ENCODE peak calls at places on chromosomes 13 and 19, in ten cellular contexts. One of them, this sample, is unnamed. For H3K36me3, the result is how much of the 10 kb centered on the place peaks cover.

GRCh38 chr13:51919531-51919930 is 57.8 kb downstream of the CCDC70 start:
- DNase-seq in GM06990: no peak
- DNase-seq in PC-3: peak
- DNase-seq in ascending aorta: no peak
- DNase-seq in CD8-positive, alpha-beta T cell: no peak
- DNase-seq in RWPE2: no peak
- DNase-seq in IMR-90: no peak
- DNase-seq in cardiac muscle cell: no peak
- DNase-seq in psoas muscle: no peak
- DNase-seq in neural progenitor cell: no peak
- DNase-seq in this sample: no peak

GRCh38 chr13:53920916-53921315 is 892.3 kb downstream of the OLFM4 start:
- DNase-seq in GM06990: no peak
- DNase-seq in RWPE2: no peak
- DNase-seq in cardiac muscle cell: no peak
- DNase-seq in neural progenitor cell: no peak
- DNase-seq in CD8-positive, alpha-beta T cell: no peak
- DNase-seq in ascending aorta: no peak
- DNase-seq in IMR-90: no peak
- DNase-seq in PC-3: no peak
- DNase-seq in psoas muscle: no peak
- DNase-seq in this sample: no peak

GRCh38 chr19:51488491-51488890 is 10.2 kb downstream of the CEACAM18 start:
- DNase-seq in PC-3: no peak
- DNase-seq in cardiac muscle cell: no peak
- DNase-seq in CD8-positive, alpha-beta T cell: no peak
- DNase-seq in ascending aorta: no peak
- DNase-seq in neural progenitor cell: no peak
- DNase-seq in IMR-90: no peak
- DNase-seq in RWPE2: no peak
- DNase-seq in psoas muscle: no peak
- DNase-seq in GM06990: no peak
- DNase-seq in this sample: no peak

GRCh38 chr19:4844348-4845179 is 13.1 kb upstream of the TICAM1 start:
- DNase-seq in psoas muscle: no peak
- DNase-seq in ascending aorta: no peak
- DNase-seq in CD8-positive, alpha-beta T cell: no peak
- DNase-seq in cardiac muscle cell: peak
- DNase-seq in IMR-90: peak
- DNase-seq in GM06990: no peak
- DNase-seq in RWPE2: no peak
- DNase-seq in neural progenitor cell: no peak
- DNase-seq in PC-3: no peak
- DNase-seq in this sample: no peak

GRCh38 chr13:31835932-31836331 is 96.6 kb downstream of the RXFP2 start:
- DNase-seq in RWPE2: no peak
- DNase-seq in ascending aorta: no peak
- DNase-seq in PC-3: peak
- DNase-seq in psoas muscle: no peak
- DNase-seq in CD8-positive, alpha-beta T cell: no peak
- DNase-seq in GM06990: no peak
- DNase-seq in cardiac muscle cell: peak
- DNase-seq in IMR-90: peak
- DNase-seq in neural progenitor cell: no peak
- DNase-seq in this sample: no peak

GRCh38 chr19:22446605-22447004 is 24.5 kb upstream of the ZNF98 start:
- DNase-seq in PC-3: no peak
- DNase-seq in IMR-90: no peak
- DNase-seq in neural progenitor cell: no peak
- DNase-seq in CD8-positive, alpha-beta T cell: no peak
- DNase-seq in psoas muscle: no peak
- DNase-seq in ascending aorta: no peak
- DNase-seq in RWPE2: no peak
- DNase-seq in cardiac muscle cell: no peak
- DNase-seq in GM06990: no peak
- DNase-seq in this sample: no peak

GRCh38 chr19:12834418-12834943 is at the start of gene RTBDN:
- DNase-seq in RWPE2: no peak
- DNase-seq in neural progenitor cell: peak
- DNase-seq in GM06990: no peak
- DNase-seq in PC-3: peak
- DNase-seq in IMR-90: no peak
- DNase-seq in ascending aorta: no peak
- DNase-seq in cardiac muscle cell: no peak
- DNase-seq in psoas muscle: peak
- DNase-seq in CD8-positive, alpha-beta T cell: no peak
- DNase-seq in this sample: no peak

GRCh38 chr19:51433092-51433491 is 15.7 kb upstream of the SIGLEC10 start:
- DNase-seq in CD8-positive, alpha-beta T cell: no peak
- DNase-seq in cardiac muscle cell: no peak
- DNase-seq in RWPE2: no peak
- DNase-seq in neural progenitor cell: no peak
- DNase-seq in ascending aorta: no peak
- DNase-seq in PC-3: no peak
- DNase-seq in IMR-90: no peak
- DNase-seq in psoas muscle: no peak
- DNase-seq in GM06990: no peak
- DNase-seq in this sample: no peak

GRCh38 chr19:18507727-18508440 is 14.0 kb downstream of the ELL start:
- DNase-seq in ascending aorta: no peak
- DNase-seq in IMR-90: peak
- DNase-seq in GM06990: no peak
- DNase-seq in RWPE2: no peak
- DNase-seq in cardiac muscle cell: no peak
- DNase-seq in psoas muscle: peak
- DNase-seq in PC-3: no peak
- DNase-seq in neural progenitor cell: no peak
- DNase-seq in CD8-positive, alpha-beta T cell: no peak
- DNase-seq in this sample: no peak

GRCh38 chr13:82654851-82655517 is 1227.3 kb downstream of the SLITRK1 start:
- DNase-seq in RWPE2: no peak
- DNase-seq in CD8-positive, alpha-beta T cell: no peak
- DNase-seq in ascending aorta: peak
- DNase-seq in psoas muscle: peak
- DNase-seq in cardiac muscle cell: peak
- DNase-seq in IMR-90: peak
- DNase-seq in neural progenitor cell: no peak
- DNase-seq in PC-3: no peak
- DNase-seq in GM06990: no peak
- DNase-seq in this sample: peak

GRCh38 chr13:111249637-111250360 is 70.6 kb upstream of the TEX29 start:
- DNase-seq in ascending aorta: no peak
- DNase-seq in GM06990: no peak
- DNase-seq in cardiac muscle cell: no peak
- DNase-seq in PC-3: no peak
- DNase-seq in neural progenitor cell: peak
- DNase-seq in CD8-positive, alpha-beta T cell: no peak
- DNase-seq in IMR-90: no peak
- DNase-seq in RWPE2: no peak
- DNase-seq in psoas muscle: no peak
- DNase-seq in this sample: no peak

GRCh38 chr13:69970521-69970920 is 137.1 kb upstream of the ATXN8OS start:
- DNase-seq in IMR-90: no peak
- DNase-seq in psoas muscle: no peak
- DNase-seq in neural progenitor cell: no peak
- DNase-seq in ascending aorta: no peak
- DNase-seq in RWPE2: no peak
- DNase-seq in PC-3: peak
- DNase-seq in GM06990: no peak
- DNase-seq in CD8-positive, alpha-beta T cell: no peak
- DNase-seq in cardiac muscle cell: peak
- DNase-seq in this sample: no peak

GRCh38 chr13:74187564-74187963 is 53.4 kb upstream of the KLF12 start:
- DNase-seq in GM06990: no peak
- DNase-seq in cardiac muscle cell: no peak
- DNase-seq in PC-3: peak
- DNase-seq in neural progenitor cell: no peak
- DNase-seq in psoas muscle: peak
- DNase-seq in IMR-90: peak
- DNase-seq in ascending aorta: no peak
- DNase-seq in RWPE2: no peak
- DNase-seq in CD8-positive, alpha-beta T cell: no peak
- DNase-seq in this sample: no peak

GRCh38 chr13:27636624-27637288 is 15.1 kb downstream of the POLR1D start:
- DNase-seq in PC-3: no peak
- DNase-seq in ascending aorta: no peak
- DNase-seq in IMR-90: peak
- DNase-seq in CD8-positive, alpha-beta T cell: no peak
- DNase-seq in cardiac muscle cell: no peak
- DNase-seq in neural progenitor cell: no peak
- DNase-seq in psoas muscle: no peak
- DNase-seq in GM06990: no peak
- DNase-seq in RWPE2: no peak
- DNase-seq in this sample: no peak

GRCh38 chr13:27638521-27638920 is 16.8 kb downstream of the POLR1D start:
- DNase-seq in CD8-positive, alpha-beta T cell: no peak
- DNase-seq in psoas muscle: no peak
- DNase-seq in GM06990: no peak
- DNase-seq in RWPE2: no peak
- DNase-seq in PC-3: no peak
- DNase-seq in cardiac muscle cell: peak
- DNase-seq in ascending aorta: no peak
- DNase-seq in IMR-90: peak
- DNase-seq in neural progenitor cell: no peak
- DNase-seq in this sample: no peak

GRCh38 chr13:27639186-27639585 is 17.5 kb downstream of the POLR1D start:
- DNase-seq in PC-3: no peak
- DNase-seq in CD8-positive, alpha-beta T cell: no peak
- DNase-seq in neural progenitor cell: no peak
- DNase-seq in GM06990: no peak
- DNase-seq in cardiac muscle cell: no peak
- DNase-seq in RWPE2: no peak
- DNase-seq in ascending aorta: no peak
- DNase-seq in psoas muscle: no peak
- DNase-seq in IMR-90: no peak
- DNase-seq in this sample: no peak

GRCh38 chr13:27635256-27635655 is 13.6 kb downstream of the POLR1D start:
- DNase-seq in RWPE2: no peak
- DNase-seq in cardiac muscle cell: no peak
- DNase-seq in GM06990: no peak
- DNase-seq in psoas muscle: no peak
- DNase-seq in neural progenitor cell: no peak
- DNase-seq in ascending aorta: no peak
- DNase-seq in PC-3: no peak
- DNase-seq in CD8-positive, alpha-beta T cell: no peak
- DNase-seq in IMR-90: no peak
- DNase-seq in this sample: no peak

GRCh38 chr13:27637289-27637626 is 15.6 kb downstream of the POLR1D start:
- DNase-seq in ascending aorta: no peak
- DNase-seq in PC-3: no peak
- DNase-seq in RWPE2: no peak
- DNase-seq in GM06990: no peak
- DNase-seq in CD8-positive, alpha-beta T cell: no peak
- DNase-seq in neural progenitor cell: peak
- DNase-seq in IMR-90: no peak
- DNase-seq in cardiac muscle cell: no peak
- DNase-seq in psoas muscle: no peak
- DNase-seq in this sample: no peak
- H3K4me3 ChIP-seq in ascending aorta: no peak
- H3K4me3 ChIP-seq in PC-3: no peak
- H3K4me3 ChIP-seq in RWPE2: no peak
- H3K4me3 ChIP-seq in GM06990: no peak
- H3K4me3 ChIP-seq in CD8-positive, alpha-beta T cell: no peak
- H3K4me3 ChIP-seq in neural progenitor cell: no peak
- H3K4me3 ChIP-seq in IMR-90: no peak
- H3K4me3 ChIP-seq in cardiac muscle cell: no peak
- H3K4me3 ChIP-seq in psoas muscle: no peak
- H3K4me3 ChIP-seq in this sample: no peak

GRCh38 chr19:35055715-35056179 is 14.2 kb downstream of the HPN start:
- DNase-seq in ascending aorta: no peak
- DNase-seq in CD8-positive, alpha-beta T cell: no peak
- DNase-seq in psoas muscle: no peak
- DNase-seq in PC-3: peak
- DNase-seq in IMR-90: no peak
- DNase-seq in neural progenitor cell: peak
- DNase-seq in cardiac muscle cell: no peak
- DNase-seq in GM06990: no peak
- DNase-seq in RWPE2: no peak
- DNase-seq in this sample: no peak
- TF ChIP-seq CTCF in ascending aorta: no peak
- TF ChIP-seq CTCF in CD8-positive, alpha-beta T cell: peak
- TF ChIP-seq CTCF in psoas muscle: no peak
- TF ChIP-seq CTCF in PC-3: peak
- TF ChIP-seq CTCF in IMR-90: no peak
- TF ChIP-seq CTCF in neural progenitor cell: peak
- TF ChIP-seq CTCF in cardiac muscle cell: no peak
- TF ChIP-seq CTCF in GM06990: peak
- TF ChIP-seq CTCF in RWPE2: peak
- TF ChIP-seq CTCF in this sample: no peak

DNA sequence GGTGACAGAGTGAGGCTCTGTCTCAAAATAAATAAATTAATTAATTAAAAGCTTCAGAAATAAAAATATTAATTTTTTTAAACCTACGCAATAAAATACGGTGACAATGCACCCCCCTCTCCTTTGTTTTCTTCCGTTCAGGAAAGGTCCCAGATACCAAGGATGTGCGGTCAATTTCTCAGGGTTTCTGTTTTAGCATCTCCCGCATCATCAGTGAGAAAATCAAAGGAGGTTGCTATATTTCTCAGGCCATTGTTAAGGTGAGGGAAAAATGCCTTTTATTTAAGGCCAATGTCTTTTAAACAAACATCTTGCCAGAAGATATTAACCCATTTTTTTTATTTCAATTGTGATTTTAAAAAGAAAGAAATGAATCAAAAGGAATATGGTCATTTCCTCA is 111.7 kb downstream of the INSR start:
- DNase-seq in IMR-90: no peak
- DNase-seq in ascending aorta: no peak
- DNase-seq in psoas muscle: no peak
- DNase-seq in PC-3: no peak
- DNase-seq in GM06990: no peak
- DNase-seq in CD8-positive, alpha-beta T cell: no peak
- DNase-seq in RWPE2: no peak
- DNase-seq in neural progenitor cell: no peak
- DNase-seq in cardiac muscle cell: no peak
- DNase-seq in this sample: no peak
- H3K36me3 ChIP-seq in IMR-90: under half
- H3K36me3 ChIP-seq in ascending aorta: under half
- H3K36me3 ChIP-seq in psoas muscle: under half
- H3K36me3 ChIP-seq in PC-3: under half
- H3K36me3 ChIP-seq in GM06990: under half
- H3K36me3 ChIP-seq in CD8-positive, alpha-beta T cell: under half
- H3K36me3 ChIP-seq in RWPE2: under half
- H3K36me3 ChIP-seq in neural progenitor cell: under half
- H3K36me3 ChIP-seq in cardiac muscle cell: under half
- H3K36me3 ChIP-seq in this sample: under half

DNA sequence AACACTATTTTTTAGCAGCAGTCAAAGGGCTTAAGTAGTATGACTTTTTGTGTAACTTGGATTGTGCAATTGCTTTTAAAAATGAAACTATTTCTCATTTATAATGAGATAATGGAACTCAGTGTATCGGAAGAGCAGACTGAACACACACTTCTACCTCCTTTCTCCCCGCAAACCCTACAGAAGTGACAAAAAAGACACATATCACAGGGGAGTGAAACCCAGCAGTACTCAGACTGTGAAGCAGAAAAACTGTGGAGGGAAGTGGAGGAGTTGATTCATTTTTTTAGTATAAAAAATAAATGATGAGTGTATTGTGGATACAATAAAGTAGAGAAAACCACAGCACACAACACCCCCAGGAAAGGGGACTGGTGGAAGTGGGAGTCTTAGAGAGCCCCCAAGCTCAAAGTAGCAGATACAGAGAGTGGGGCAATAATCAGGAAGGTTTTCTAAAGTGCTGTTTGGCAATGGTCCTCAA is 9.7 kb downstream of the LPAR6 start:
- DNase-seq in GM06990: peak
- DNase-seq in neural progenitor cell: no peak
- DNase-seq in CD8-positive, alpha-beta T cell: no peak
- DNase-seq in psoas muscle: no peak
- DNase-seq in IMR-90: peak
- DNase-seq in PC-3: no peak
- DNase-seq in RWPE2: no peak
- DNase-seq in ascending aorta: no peak
- DNase-seq in cardiac muscle cell: peak
- DNase-seq in this sample: no peak
- H3K4me3 ChIP-seq in GM06990: no peak
- H3K4me3 ChIP-seq in neural progenitor cell: no peak
- H3K4me3 ChIP-seq in CD8-positive, alpha-beta T cell: no peak
- H3K4me3 ChIP-seq in psoas muscle: peak
- H3K4me3 ChIP-seq in IMR-90: no peak
- H3K4me3 ChIP-seq in PC-3: no peak
- H3K4me3 ChIP-seq in RWPE2: no peak
- H3K4me3 ChIP-seq in ascending aorta: peak
- H3K4me3 ChIP-seq in cardiac muscle cell: no peak
- H3K4me3 ChIP-seq in this sample: no peak